ENCODE peak calls at places on chromosome 3, in seven cellular contexts. One of them, this sample, is unnamed.

GRCh38 chr3:60363817-60364216 is 887.4 kb downstream of the FHIT start:
- DNase-seq in right lobe of liver: no peak
- DNase-seq in GM12878: no peak
- DNase-seq in body of pancreas: no peak
- DNase-seq in sigmoid colon: no peak
- DNase-seq in IMR-90: peak; percentile 72
- DNase-seq in HCT116: no peak
- DNase-seq in this sample: no peak

GRCh38 chr3:58082047-58082446 is 73.8 kb downstream of the FLNB start:
- DNase-seq in right lobe of liver: no peak
- DNase-seq in GM12878: no peak
- DNase-seq in body of pancreas: no peak
- DNase-seq in sigmoid colon: no peak
- DNase-seq in IMR-90: peak; percentile 91
- DNase-seq in HCT116: no peak
- DNase-seq in this sample: no peak

GRCh38 chr3:99355465-99355864 is 282.9 kb upstream of the COL8A1 start:
- DNase-seq in right lobe of liver: no peak
- DNase-seq in GM12878: no peak
- DNase-seq in body of pancreas: no peak
- DNase-seq in sigmoid colon: no peak
- DNase-seq in IMR-90: no peak
- DNase-seq in HCT116: no peak
- DNase-seq in this sample: no peak

GRCh38 chr3:185822221-185822956 is 2.5 kb downstream of the IGF2BP2 start:
- DNase-seq in right lobe of liver: no peak
- DNase-seq in GM12878: no peak
- DNase-seq in body of pancreas: no peak
- DNase-seq in sigmoid colon: no peak
- DNase-seq in IMR-90: peak; percentile 87
- DNase-seq in HCT116: no peak
- DNase-seq in this sample: no peak

GRCh38 chr3:124832782-124833709 is 54.1 kb downstream of the ITGB5 start:
- DNase-seq in right lobe of liver: no peak
- DNase-seq in GM12878: no peak
- DNase-seq in body of pancreas: no peak
- DNase-seq in sigmoid colon: no peak
- DNase-seq in IMR-90: peak; percentile 95
- DNase-seq in HCT116: no peak
- DNase-seq in this sample: no peak

GRCh38 chr3:52059781-52060180 is 3.4 kb upstream of the DUSP7 start:
- DNase-seq in right lobe of liver: no peak
- DNase-seq in GM12878: no peak
- DNase-seq in body of pancreas: no peak
- DNase-seq in sigmoid colon: no peak
- DNase-seq in IMR-90: no peak
- DNase-seq in HCT116: no peak
- DNase-seq in this sample: no peak

GRCh38 chr3:185353823-185354614 is 8.9 kb upstream of the MAP3K13 start:
- DNase-seq in right lobe of liver: peak; percentile 71
- DNase-seq in GM12878: peak; percentile 75
- DNase-seq in body of pancreas: peak; percentile 79
- DNase-seq in sigmoid colon: peak; percentile 72
- DNase-seq in IMR-90: peak; percentile 37
- DNase-seq in HCT116: peak; percentile 92
- DNase-seq in this sample: peak; percentile 79

GRCh38 chr3:129892857-129893615 is 475 bp downstream of the TMCC1 start:
- DNase-seq in right lobe of liver: peak; percentile 81
- DNase-seq in GM12878: peak; percentile 23
- DNase-seq in body of pancreas: no peak
- DNase-seq in sigmoid colon: peak; percentile 79
- DNase-seq in IMR-90: no peak
- DNase-seq in HCT116: no peak
- DNase-seq in this sample: no peak

GRCh38 chr3:169661567-169662214 is 1.8 kb downstream of the MECOM start:
- DNase-seq in right lobe of liver: no peak
- DNase-seq in GM12878: no peak
- DNase-seq in body of pancreas: peak; percentile 50
- DNase-seq in sigmoid colon: no peak
- DNase-seq in IMR-90: peak; percentile 36
- DNase-seq in HCT116: no peak
- DNase-seq in this sample: peak; percentile 22

GRCh38 chr3:169658311-169658931 is 5.1 kb downstream of the MECOM start:
- DNase-seq in right lobe of liver: no peak
- DNase-seq in GM12878: no peak
- DNase-seq in body of pancreas: peak; percentile 64
- DNase-seq in sigmoid colon: no peak
- DNase-seq in IMR-90: peak; percentile 35
- DNase-seq in HCT116: no peak
- DNase-seq in this sample: no peak

GRCh38 chr3:169659096-169659521 is 4.4 kb downstream of the MECOM start:
- DNase-seq in right lobe of liver: no peak
- DNase-seq in GM12878: no peak
- DNase-seq in body of pancreas: peak; percentile 62
- DNase-seq in sigmoid colon: no peak
- DNase-seq in IMR-90: no peak
- DNase-seq in HCT116: no peak
- DNase-seq in this sample: no peak

GRCh38 chr3:169660709-169661566 is 2.6 kb downstream of the MECOM start:
- DNase-seq in right lobe of liver: no peak
- DNase-seq in GM12878: no peak
- DNase-seq in body of pancreas: peak; percentile 51
- DNase-seq in sigmoid colon: no peak
- DNase-seq in IMR-90: peak; percentile 46
- DNase-seq in HCT116: no peak
- DNase-seq in this sample: no peak

DNA sequence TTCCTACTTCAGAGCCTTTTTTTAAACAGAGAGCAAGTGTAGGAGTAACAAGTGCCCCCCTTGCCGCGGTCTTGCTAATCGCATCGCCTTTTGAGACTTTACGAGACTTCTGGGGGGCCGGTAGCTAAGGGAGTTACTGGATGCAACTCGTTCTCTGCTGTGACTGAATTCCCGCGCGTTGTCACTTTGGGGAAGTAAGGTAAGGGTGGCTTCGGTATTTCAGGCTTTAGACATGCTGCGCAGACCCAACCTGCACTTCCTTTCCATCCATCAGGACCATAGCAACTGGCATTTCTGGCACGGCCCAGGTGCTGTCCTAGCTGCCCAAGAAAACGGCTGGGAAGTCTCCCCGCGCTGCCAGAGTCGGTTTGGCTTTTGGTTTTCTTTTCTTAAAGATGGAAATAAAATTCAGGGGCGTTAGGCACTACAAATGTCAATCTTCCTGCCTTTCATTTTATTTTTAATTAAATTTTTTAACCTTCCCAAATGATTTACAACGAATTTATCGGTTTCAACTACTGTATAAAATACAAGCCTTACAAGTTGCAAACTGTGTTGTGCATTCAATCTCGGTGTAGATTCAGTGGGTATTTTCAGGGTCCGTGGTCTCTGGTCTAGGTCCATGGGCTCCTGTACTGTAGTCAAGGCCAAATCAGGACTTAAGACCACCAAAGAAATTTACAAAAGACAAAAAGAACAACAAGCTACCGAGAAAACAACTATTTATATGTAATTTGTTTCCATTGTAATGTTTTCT is 3.5 kb downstream of the MECOM start:
- DNase-seq in right lobe of liver: no peak
- DNase-seq in GM12878: no peak
- DNase-seq in body of pancreas: peak; percentile 58
- DNase-seq in sigmoid colon: no peak
- DNase-seq in IMR-90: no peak
- DNase-seq in HCT116: no peak
- DNase-seq in this sample: no peak
- H3K27me3 ChIP-seq in right lobe of liver: peaks cover 38% of the 10 kb centered on the region
- H3K27me3 ChIP-seq in GM12878: peaks cover 18% of the 10 kb centered on the region
- H3K27me3 ChIP-seq in body of pancreas: no peaks in the 10 kb centered on the region
- H3K27me3 ChIP-seq in sigmoid colon: peaks cover 70% of the 10 kb centered on the region
- H3K27me3 ChIP-seq in IMR-90: peaks cover 22% of the 10 kb centered on the region
- H3K27me3 ChIP-seq in HCT116: peaks cover 17% of the 10 kb centered on the region
- H3K27me3 ChIP-seq in this sample: peaks cover 20% of the 10 kb centered on the region

GRCh38 chr3:43998374-43998840 is 243.3 kb upstream of the TOPAZ1 start:
- DNase-seq in right lobe of liver: no peak
- DNase-seq in GM12878: no peak
- DNase-seq in body of pancreas: no peak
- DNase-seq in sigmoid colon: no peak
- DNase-seq in IMR-90: no peak
- DNase-seq in HCT116: no peak
- DNase-seq in this sample: no peak

GRCh38 chr3:43995929-43996378 is 245.7 kb upstream of the TOPAZ1 start:
- DNase-seq in right lobe of liver: no peak
- DNase-seq in GM12878: no peak
- DNase-seq in body of pancreas: no peak
- DNase-seq in sigmoid colon: no peak
- DNase-seq in IMR-90: no peak
- DNase-seq in HCT116: no peak
- DNase-seq in this sample: peak; percentile 36

GRCh38 chr3:43996379-43997301 is 245.0 kb upstream of the TOPAZ1 start:
- DNase-seq in right lobe of liver: no peak
- DNase-seq in GM12878: no peak
- DNase-seq in body of pancreas: peak; percentile 35
- DNase-seq in sigmoid colon: no peak
- DNase-seq in IMR-90: no peak
- DNase-seq in HCT116: no peak
- DNase-seq in this sample: peak; percentile 85

GRCh38 chr3:43998841-43999805 is 242.6 kb upstream of the TOPAZ1 start:
- DNase-seq in right lobe of liver: no peak
- DNase-seq in GM12878: no peak
- DNase-seq in body of pancreas: no peak
- DNase-seq in sigmoid colon: no peak
- DNase-seq in IMR-90: no peak
- DNase-seq in HCT116: no peak
- DNase-seq in this sample: peak; percentile 90

DNA sequence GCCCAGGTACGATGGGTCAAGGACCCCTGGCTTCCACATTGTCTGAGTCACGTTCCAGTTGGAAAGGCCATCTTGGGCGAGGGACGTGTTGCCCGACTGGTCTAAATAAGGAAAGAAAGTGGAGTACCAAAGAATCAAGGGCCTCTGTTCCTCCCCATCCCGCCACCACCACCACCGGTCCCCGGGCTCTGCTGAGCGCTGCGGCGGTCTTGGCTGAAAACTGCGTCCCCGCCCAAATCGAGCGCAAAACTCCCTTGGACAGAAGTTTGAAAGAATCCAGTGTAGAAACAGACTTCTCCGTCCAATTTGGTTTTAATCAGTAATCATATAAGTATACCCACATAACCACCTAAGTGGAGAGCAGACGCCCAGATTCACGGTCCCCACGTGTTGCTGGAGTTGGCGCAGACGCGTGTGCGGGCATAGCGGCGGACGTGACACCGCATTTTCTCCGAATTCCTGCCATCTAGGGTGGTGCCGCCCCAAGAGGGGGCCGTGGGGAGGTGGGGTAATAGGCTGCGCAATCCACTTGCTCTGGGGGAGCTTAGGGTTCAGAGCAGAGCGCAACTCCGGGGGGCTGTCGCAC is 243.8 kb upstream of the TOPAZ1 start:
- DNase-seq in right lobe of liver: no peak
- DNase-seq in GM12878: no peak
- DNase-seq in body of pancreas: no peak
- DNase-seq in sigmoid colon: no peak
- DNase-seq in IMR-90: no peak
- DNase-seq in HCT116: no peak
- DNase-seq in this sample: no peak
- H3K27ac ChIP-seq in right lobe of liver: no peak overlapping the region
- H3K27ac ChIP-seq in GM12878: no peak overlapping the region
- H3K27ac ChIP-seq in body of pancreas: no peak overlapping the region
- H3K27ac ChIP-seq in sigmoid colon: no peak overlapping the region
- H3K27ac ChIP-seq in IMR-90: no peak overlapping the region
- H3K27ac ChIP-seq in HCT116: no peak overlapping the region
- H3K27ac ChIP-seq in this sample: no peak overlapping the region

GRCh38 chr3:128073807-128074206 is 21.6 kb downstream of the SEC61A1 start:
- DNase-seq in right lobe of liver: no peak
- DNase-seq in GM12878: no peak
- DNase-seq in body of pancreas: no peak
- DNase-seq in sigmoid colon: no peak
- DNase-seq in IMR-90: no peak
- DNase-seq in HCT116: no peak
- DNase-seq in this sample: no peak

GRCh38 chr3:128076783-128077624 is 24.8 kb downstream of the SEC61A1 start:
- DNase-seq in right lobe of liver: no peak
- DNase-seq in GM12878: no peak
- DNase-seq in body of pancreas: no peak
- DNase-seq in sigmoid colon: no peak
- DNase-seq in IMR-90: no peak
- DNase-seq in HCT116: no peak
- DNase-seq in this sample: no peak

GRCh38 chr3:128074851-128075515 is 22.7 kb downstream of the SEC61A1 start:
- DNase-seq in right lobe of liver: no peak
- DNase-seq in GM12878: no peak
- DNase-seq in body of pancreas: no peak
- DNase-seq in sigmoid colon: no peak
- DNase-seq in IMR-90: no peak
- DNase-seq in HCT116: no peak
- DNase-seq in this sample: no peak

GRCh38 chr3:128076465-128076782 is 24.2 kb downstream of the SEC61A1 start:
- DNase-seq in right lobe of liver: no peak
- DNase-seq in GM12878: no peak
- DNase-seq in body of pancreas: no peak
- DNase-seq in sigmoid colon: peak; percentile 66
- DNase-seq in IMR-90: no peak
- DNase-seq in HCT116: no peak
- DNase-seq in this sample: no peak

DNA sequence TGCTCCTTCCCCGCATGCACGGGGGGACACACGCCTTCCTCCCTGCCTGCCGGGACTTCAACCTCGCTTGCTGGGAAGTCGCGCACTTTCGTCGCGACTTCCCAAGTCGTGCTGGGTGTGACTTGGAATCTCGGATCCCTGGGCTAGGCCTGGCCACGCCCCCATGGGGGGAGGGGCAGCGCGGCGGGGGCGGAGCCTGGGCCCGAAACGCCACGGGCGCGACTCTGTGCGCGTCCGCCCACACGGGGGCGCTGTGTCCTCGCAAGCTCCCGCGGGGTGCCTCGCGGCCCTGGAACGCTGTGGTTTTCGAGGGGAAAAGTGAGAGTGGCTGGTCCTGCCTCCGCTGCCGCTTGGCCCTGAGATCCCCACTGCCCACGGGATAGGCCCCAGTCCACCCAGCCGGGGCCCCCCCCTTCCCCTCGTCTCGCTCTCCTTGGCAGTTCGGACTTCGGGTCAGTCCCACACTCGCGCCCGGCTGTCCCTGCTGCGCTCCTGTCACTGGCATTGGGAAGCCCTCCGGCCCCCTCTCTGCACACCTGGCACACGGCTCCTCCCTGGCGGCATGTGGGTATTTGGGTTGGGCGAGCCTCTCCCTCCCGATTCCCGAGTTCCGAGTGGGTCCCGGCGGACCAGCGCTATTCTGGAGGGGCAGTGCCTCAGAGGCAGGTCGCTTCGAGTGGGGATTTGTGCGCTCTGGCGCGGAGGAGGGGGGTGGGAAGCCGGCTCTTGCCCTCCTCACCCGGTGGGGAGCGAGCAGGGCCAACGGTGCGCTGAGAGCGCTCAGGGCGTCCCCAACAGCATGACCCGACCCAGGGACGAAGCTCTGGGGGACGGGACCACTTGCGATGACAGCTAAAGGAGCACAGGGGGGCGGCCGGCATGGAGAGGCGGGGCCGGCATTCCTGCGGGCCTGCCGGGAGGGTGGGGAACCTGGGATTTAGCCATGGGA is 23.6 kb downstream of the SEC61A1 start:
- DNase-seq in right lobe of liver: peak; percentile 93
- DNase-seq in GM12878: no peak
- DNase-seq in body of pancreas: peak; percentile 85
- DNase-seq in sigmoid colon: peak; percentile 90
- DNase-seq in IMR-90: peak; percentile 79
- DNase-seq in HCT116: peak; percentile 67
- DNase-seq in this sample: peak; percentile 80
- TF ChIP-seq POLR2A in right lobe of liver: peak; percentile 6
- TF ChIP-seq POLR2A in GM12878: no peak
- TF ChIP-seq POLR2A in body of pancreas: no peak
- TF ChIP-seq POLR2A in sigmoid colon: no peak
- TF ChIP-seq POLR2A in IMR-90: no peak
- TF ChIP-seq POLR2A in HCT116: no peak
- TF ChIP-seq POLR2A in this sample: peak; percentile 16

GRCh38 chr3:139780603-139781002 is 102.8 kb upstream of the NMNAT3 start:
- DNase-seq in right lobe of liver: no peak
- DNase-seq in GM12878: no peak
- DNase-seq in body of pancreas: no peak
- DNase-seq in sigmoid colon: no peak
- DNase-seq in IMR-90: no peak
- DNase-seq in HCT116: no peak
- DNase-seq in this sample: no peak
- H3K27me3 ChIP-seq in right lobe of liver: no peaks in the 10 kb centered on the region
- H3K27me3 ChIP-seq in GM12878: no peaks in the 10 kb centered on the region
- H3K27me3 ChIP-seq in body of pancreas: no peaks in the 10 kb centered on the region
- H3K27me3 ChIP-seq in sigmoid colon: no peaks in the 10 kb centered on the region
- H3K27me3 ChIP-seq in IMR-90: no peaks in the 10 kb centered on the region
- H3K27me3 ChIP-seq in HCT116: peaks cover 52% of the 10 kb centered on the region
- H3K27me3 ChIP-seq in this sample: no peaks in the 10 kb centered on the region